ENCODE peak calls at places on chromosomes 2 and 18, in seven cellular contexts. One of them, this sample, is unnamed.

GRCh38 chr2:211132046-211132445 is 575.6 kb downstream of the CPS1 start:
- DNase-seq in fibroblast of lung: peak; percentile 84
- DNase-seq in AG10803: no peak
- DNase-seq in coronary artery: no peak
- DNase-seq in brain microvascular endothelial cell: peak; percentile 39
- DNase-seq in upper lobe of right lung: no peak
- DNase-seq in OCI-LY7: no peak
- DNase-seq in this sample: peak; percentile 17

GRCh38 chr18:64115906-64116305 is 33.0 kb downstream of the LINC00305 start:
- DNase-seq in brain microvascular endothelial cell: no peak
- DNase-seq in coronary artery: no peak
- DNase-seq in AG10803: no peak
- DNase-seq in upper lobe of right lung: no peak
- DNase-seq in fibroblast of lung: no peak
- DNase-seq in OCI-LY7: no peak
- DNase-seq in this sample: peak; percentile 66

GRCh38 chr2:203404996-203405395 is 76.8 kb downstream of the ABI2 start:
- DNase-seq in coronary artery: no peak
- DNase-seq in fibroblast of lung: peak; percentile 80
- DNase-seq in brain microvascular endothelial cell: no peak
- DNase-seq in AG10803: peak; percentile 31
- DNase-seq in upper lobe of right lung: no peak
- DNase-seq in OCI-LY7: no peak
- DNase-seq in this sample: no peak

GRCh38 chr18:79628416-79629248 is 51.0 kb upstream of the CTDP1 start:
- DNase-seq in AG10803: no peak
- DNase-seq in coronary artery: peak; percentile 22
- DNase-seq in upper lobe of right lung: peak; percentile 58
- DNase-seq in brain microvascular endothelial cell: no peak
- DNase-seq in OCI-LY7: no peak
- DNase-seq in fibroblast of lung: no peak
- DNase-seq in this sample: no peak

GRCh38 chr2:9378433-9379371 is 44.6 kb downstream of the ITGB1BP1 start:
- DNase-seq in upper lobe of right lung: peak; percentile 53
- DNase-seq in coronary artery: peak; percentile 84
- DNase-seq in fibroblast of lung: peak; percentile 78
- DNase-seq in AG10803: peak; percentile 78
- DNase-seq in OCI-LY7: no peak
- DNase-seq in brain microvascular endothelial cell: peak; percentile 86
- DNase-seq in this sample: peak; percentile 84

GRCh38 chr2:69483696-69484095 is 46.5 kb upstream of the NFU1 start:
- DNase-seq in AG10803: no peak
- DNase-seq in fibroblast of lung: no peak
- DNase-seq in OCI-LY7: no peak
- DNase-seq in coronary artery: no peak
- DNase-seq in upper lobe of right lung: no peak
- DNase-seq in brain microvascular endothelial cell: no peak
- DNase-seq in this sample: no peak

GRCh38 chr2:85421706-85422457 is 3.4 kb downstream of the SH2D6 start:
- DNase-seq in upper lobe of right lung: no peak
- DNase-seq in coronary artery: no peak
- DNase-seq in brain microvascular endothelial cell: no peak
- DNase-seq in OCI-LY7: no peak
- DNase-seq in fibroblast of lung: no peak
- DNase-seq in AG10803: no peak
- DNase-seq in this sample: no peak

GRCh38 chr2:160292225-160292624 is 92.2 kb upstream of the ITGB6 start:
- DNase-seq in AG10803: no peak
- DNase-seq in coronary artery: no peak
- DNase-seq in upper lobe of right lung: no peak
- DNase-seq in fibroblast of lung: no peak
- DNase-seq in OCI-LY7: no peak
- DNase-seq in brain microvascular endothelial cell: peak; percentile 25
- DNase-seq in this sample: peak; percentile 72

GRCh38 chr2:221422516-221423211 is 149.4 kb downstream of the EPHA4 start:
- DNase-seq in coronary artery: no peak
- DNase-seq in brain microvascular endothelial cell: peak; percentile 31
- DNase-seq in OCI-LY7: no peak
- DNase-seq in fibroblast of lung: peak; percentile 75
- DNase-seq in upper lobe of right lung: no peak
- DNase-seq in AG10803: no peak
- DNase-seq in this sample: no peak

GRCh38 chr18:9404565-9405060 is 70.0 kb downstream of the TWSG1 start:
- DNase-seq in OCI-LY7: no peak
- DNase-seq in brain microvascular endothelial cell: no peak
- DNase-seq in fibroblast of lung: peak; percentile 77
- DNase-seq in upper lobe of right lung: no peak
- DNase-seq in AG10803: no peak
- DNase-seq in coronary artery: no peak
- DNase-seq in this sample: no peak

GRCh38 chr18:79507546-79508480 is 112.1 kb downstream of the NFATC1 start:
- DNase-seq in fibroblast of lung: peak; percentile 53
- DNase-seq in coronary artery: peak; percentile 90
- DNase-seq in upper lobe of right lung: peak; percentile 84
- DNase-seq in brain microvascular endothelial cell: peak; percentile 28
- DNase-seq in AG10803: peak; percentile 75
- DNase-seq in OCI-LY7: no peak
- DNase-seq in this sample: peak; percentile 62

GRCh38 chr2:125167820-125168219 is 1142.7 kb downstream of the CNTNAP5 start:
- DNase-seq in fibroblast of lung: peak; percentile 78
- DNase-seq in upper lobe of right lung: no peak
- DNase-seq in OCI-LY7: no peak
- DNase-seq in AG10803: peak; percentile 73
- DNase-seq in coronary artery: no peak
- DNase-seq in brain microvascular endothelial cell: peak; percentile 31
- DNase-seq in this sample: peak; percentile 43

GRCh38 chr2:128350736-128351135 is 32.1 kb upstream of the HS6ST1 start:
- DNase-seq in brain microvascular endothelial cell: no peak
- DNase-seq in AG10803: no peak
- DNase-seq in coronary artery: no peak
- DNase-seq in OCI-LY7: no peak
- DNase-seq in fibroblast of lung: no peak
- DNase-seq in upper lobe of right lung: no peak
- DNase-seq in this sample: no peak

GRCh38 chr18:9526458-9526857 is 51.1 kb downstream of the RALBP1 start:
- DNase-seq in brain microvascular endothelial cell: no peak
- DNase-seq in OCI-LY7: no peak
- DNase-seq in upper lobe of right lung: no peak
- DNase-seq in fibroblast of lung: no peak
- DNase-seq in coronary artery: no peak
- DNase-seq in AG10803: no peak
- DNase-seq in this sample: no peak

GRCh38 chr2:85768713-85769112 is 14.9 kb downstream of the ATOH8 start:
- DNase-seq in AG10803: no peak
- DNase-seq in coronary artery: no peak
- DNase-seq in OCI-LY7: no peak
- DNase-seq in brain microvascular endothelial cell: peak; percentile 28
- DNase-seq in fibroblast of lung: peak; percentile 50
- DNase-seq in upper lobe of right lung: no peak
- DNase-seq in this sample: peak; percentile 62

GRCh38 chr2:208250401-208250800 is 4.5 kb downstream of the IDH1 start:
- DNase-seq in coronary artery: no peak
- DNase-seq in fibroblast of lung: peak; percentile 27
- DNase-seq in AG10803: peak; percentile 54
- DNase-seq in brain microvascular endothelial cell: no peak
- DNase-seq in OCI-LY7: no peak
- DNase-seq in upper lobe of right lung: no peak
- DNase-seq in this sample: peak; percentile 28

GRCh38 chr18:75057169-75057789 is 151.7 kb downstream of the PTGR3 start:
- DNase-seq in upper lobe of right lung: no peak
- DNase-seq in fibroblast of lung: no peak
- DNase-seq in AG10803: no peak
- DNase-seq in brain microvascular endothelial cell: no peak
- DNase-seq in OCI-LY7: no peak
- DNase-seq in coronary artery: no peak
- DNase-seq in this sample: no peak

GRCh38 chr2:96138146-96139145 is at the start of gene ASTL:
- DNase-seq in coronary artery: no peak
- DNase-seq in upper lobe of right lung: peak; percentile 85
- DNase-seq in brain microvascular endothelial cell: peak; percentile 28
- DNase-seq in AG10803: peak; percentile 26
- DNase-seq in OCI-LY7: peak; percentile 81
- DNase-seq in fibroblast of lung: peak; percentile 23
- DNase-seq in this sample: peak; percentile 67

GRCh38 chr18:22223263-22223960 is 54.0 kb downstream of the GATA6 start:
- DNase-seq in upper lobe of right lung: peak; percentile 93
- DNase-seq in coronary artery: peak; percentile 84
- DNase-seq in AG10803: peak; percentile 73
- DNase-seq in OCI-LY7: no peak
- DNase-seq in fibroblast of lung: peak; percentile 97
- DNase-seq in brain microvascular endothelial cell: peak; percentile 94
- DNase-seq in this sample: peak; percentile 82

GRCh38 chr2:77796397-77796796 is 274.2 kb upstream of the LRRTM4 start:
- DNase-seq in brain microvascular endothelial cell: no peak
- DNase-seq in AG10803: no peak
- DNase-seq in OCI-LY7: no peak
- DNase-seq in coronary artery: no peak
- DNase-seq in upper lobe of right lung: no peak
- DNase-seq in fibroblast of lung: no peak
- DNase-seq in this sample: no peak

GRCh38 chr2:70258532-70258875 is 567 bp downstream of the PCYOX1 start:
- DNase-seq in coronary artery: peak; percentile 84
- DNase-seq in brain microvascular endothelial cell: no peak
- DNase-seq in AG10803: peak; percentile 35
- DNase-seq in fibroblast of lung: peak; percentile 13
- DNase-seq in upper lobe of right lung: peak; percentile 83
- DNase-seq in OCI-LY7: no peak
- DNase-seq in this sample: peak; percentile 85

GRCh38 chr18:76980663-76981387 is 151.8 kb downstream of the MBP start:
- DNase-seq in AG10803: no peak
- DNase-seq in OCI-LY7: peak; percentile 64
- DNase-seq in upper lobe of right lung: no peak
- DNase-seq in brain microvascular endothelial cell: no peak
- DNase-seq in coronary artery: peak; percentile 53
- DNase-seq in fibroblast of lung: no peak
- DNase-seq in this sample: no peak

GRCh38 chr2:86335865-86336321 is 1.5 kb downstream of the REEP1 start:
- DNase-seq in fibroblast of lung: no peak
- DNase-seq in upper lobe of right lung: no peak
- DNase-seq in coronary artery: no peak
- DNase-seq in OCI-LY7: no peak
- DNase-seq in brain microvascular endothelial cell: no peak
- DNase-seq in AG10803: no peak
- DNase-seq in this sample: no peak

GRCh38 chr2:127048969-127049897 is 57.7 kb downstream of the BIN1 start:
- DNase-seq in OCI-LY7: no peak
- DNase-seq in AG10803: no peak
- DNase-seq in upper lobe of right lung: peak; percentile 53
- DNase-seq in coronary artery: peak; percentile 65
- DNase-seq in brain microvascular endothelial cell: no peak
- DNase-seq in fibroblast of lung: no peak
- DNase-seq in this sample: no peak

DNA sequence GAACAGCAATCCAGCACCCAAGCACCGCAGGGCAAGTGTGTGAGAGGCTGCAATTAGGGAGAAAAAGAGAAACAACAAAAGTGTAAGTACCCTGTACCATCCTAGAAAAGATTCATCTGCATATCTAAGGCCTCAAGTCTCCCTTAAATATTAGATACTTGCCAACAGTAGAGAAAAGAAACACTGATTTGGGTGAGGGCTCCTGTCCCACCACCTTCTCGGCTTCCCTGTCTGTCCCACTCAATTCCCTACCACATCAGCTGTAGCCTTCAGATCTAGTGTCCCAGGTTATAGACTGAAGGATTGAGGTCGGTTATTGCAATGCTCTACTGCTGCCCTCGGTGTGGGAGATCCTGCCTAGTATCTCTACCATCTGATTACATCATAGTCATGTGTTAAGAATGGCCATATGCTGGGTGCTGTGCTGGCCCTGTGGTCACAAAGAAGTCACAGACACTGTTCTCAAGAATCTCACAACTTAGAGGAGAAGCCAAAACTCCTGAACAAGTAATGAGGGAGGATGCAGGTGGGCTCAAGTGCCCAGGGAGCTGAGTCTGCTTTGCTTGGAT is 2.5 kb downstream of the RAX start:
- DNase-seq in AG10803: no peak
- DNase-seq in fibroblast of lung: no peak
- DNase-seq in coronary artery: no peak
- DNase-seq in OCI-LY7: no peak
- DNase-seq in upper lobe of right lung: no peak
- DNase-seq in brain microvascular endothelial cell: no peak
- DNase-seq in this sample: no peak
- H3K4me3 ChIP-seq in AG10803: no peak overlapping the region
- H3K4me3 ChIP-seq in fibroblast of lung: no peak overlapping the region
- H3K4me3 ChIP-seq in coronary artery: no peak overlapping the region
- H3K4me3 ChIP-seq in OCI-LY7: no peak overlapping the region
- H3K4me3 ChIP-seq in upper lobe of right lung: no peak overlapping the region
- H3K4me3 ChIP-seq in brain microvascular endothelial cell: no peak overlapping the region
- H3K4me3 ChIP-seq in this sample: no peak overlapping the region

GRCh38 chr2:11444737-11445136 is 21.2 kb downstream of the E2F6 start:
- DNase-seq in brain microvascular endothelial cell: no peak
- DNase-seq in coronary artery: no peak
- DNase-seq in fibroblast of lung: no peak
- DNase-seq in AG10803: no peak
- DNase-seq in OCI-LY7: no peak
- DNase-seq in upper lobe of right lung: no peak
- DNase-seq in this sample: peak; percentile 15
- TF ChIP-seq CTCF in brain microvascular endothelial cell: peak; percentile 24
- TF ChIP-seq CTCF in coronary artery: no peak
- TF ChIP-seq CTCF in fibroblast of lung: no peak
- TF ChIP-seq CTCF in AG10803: no peak
- TF ChIP-seq CTCF in OCI-LY7: no peak
- TF ChIP-seq CTCF in upper lobe of right lung: no peak
- TF ChIP-seq CTCF in this sample: peak; percentile 34

DNA sequence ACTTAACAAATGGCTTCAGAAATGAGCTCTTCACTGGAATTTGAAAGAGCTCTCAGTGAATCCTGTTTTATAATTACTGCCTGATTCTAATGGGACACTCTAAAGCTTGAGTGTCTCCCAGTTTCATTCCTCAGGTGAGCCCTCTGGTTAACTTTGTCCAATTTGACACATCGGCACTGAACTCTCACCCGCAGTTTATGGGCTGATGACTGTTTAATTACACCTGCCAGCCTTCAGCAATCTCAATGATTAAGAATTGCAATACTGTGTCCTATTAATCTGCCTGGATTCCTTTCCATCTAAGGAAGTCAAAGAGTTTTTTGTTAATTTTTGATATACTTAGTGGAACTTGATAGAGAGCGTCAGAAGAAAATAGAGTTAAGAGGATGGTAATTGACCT is 110.7 kb upstream of the NABP1 start:
- DNase-seq in coronary artery: no peak
- DNase-seq in fibroblast of lung: no peak
- DNase-seq in OCI-LY7: no peak
- DNase-seq in upper lobe of right lung: no peak
- DNase-seq in AG10803: no peak
- DNase-seq in brain microvascular endothelial cell: no peak
- DNase-seq in this sample: no peak
- H3K4me3 ChIP-seq in coronary artery: no peak overlapping the region
- H3K4me3 ChIP-seq in fibroblast of lung: no peak overlapping the region
- H3K4me3 ChIP-seq in OCI-LY7: no peak overlapping the region
- H3K4me3 ChIP-seq in upper lobe of right lung: no peak overlapping the region
- H3K4me3 ChIP-seq in AG10803: no peak overlapping the region
- H3K4me3 ChIP-seq in brain microvascular endothelial cell: no peak overlapping the region
- H3K4me3 ChIP-seq in this sample: no peak overlapping the region

DNA sequence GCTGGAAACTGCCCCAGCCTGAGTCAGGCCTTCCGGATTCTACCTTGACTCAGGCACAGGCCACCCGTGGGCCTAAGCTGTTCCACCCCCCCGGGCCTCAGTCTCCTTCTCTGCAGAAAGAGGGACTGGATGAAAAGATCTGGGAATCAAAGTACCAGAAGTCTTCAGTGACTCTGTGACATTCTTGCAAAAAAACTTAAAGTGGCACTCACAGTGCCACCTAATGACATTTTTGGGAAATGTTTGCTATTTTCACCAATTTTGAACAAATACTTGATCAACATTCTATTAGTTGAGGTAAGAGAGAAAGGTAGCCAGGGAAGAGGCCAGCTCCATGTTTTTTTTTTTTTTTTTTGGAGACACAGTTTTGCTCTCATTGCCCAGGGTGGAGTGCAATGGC is 48.3 kb upstream of the ACAA2 start:
- DNase-seq in coronary artery: no peak
- DNase-seq in fibroblast of lung: no peak
- DNase-seq in brain microvascular endothelial cell: no peak
- DNase-seq in OCI-LY7: peak; percentile 8
- DNase-seq in upper lobe of right lung: no peak
- DNase-seq in AG10803: peak; percentile 4
- DNase-seq in this sample: no peak
- TF ChIP-seq CTCF in coronary artery: no peak
- TF ChIP-seq CTCF in fibroblast of lung: peak; percentile 25
- TF ChIP-seq CTCF in brain microvascular endothelial cell: peak; percentile 35
- TF ChIP-seq CTCF in OCI-LY7: peak; percentile 69
- TF ChIP-seq CTCF in upper lobe of right lung: peak; percentile 37
- TF ChIP-seq CTCF in AG10803: peak; percentile 52
- TF ChIP-seq CTCF in this sample: peak; percentile 40